ENCODE peak calls at places on chromosomes 16 and 17, in six cellular contexts. F is EL, H is NB4, U is small intestine, I is cortex of kidney, E is HTR-8/SVneo. D is an unnamed sample.

GRCh38 chr16:58507195-58507962 is 7.4 kb downstream of the NDRG4 start:
- DNase-seq in F (no peak), H (peak; percentile 65), U (no peak), I (no peak), E (no peak), D (peak; percentile 27)

GRCh38 chr17:42453544-42453943 is 5.1 kb upstream of the ATP6V0A1 start:
- DNase-seq in F (no peak), H (peak; percentile 76), U (no peak), I (no peak), E (no peak), D (peak; percentile 87)

GRCh38 chr16:53761967-53762726 is 58.2 kb downstream of the FTO start:
- DNase-seq in F (no peak), H (no peak), U (no peak), I (no peak), E (no peak), D (no peak)

GRCh38 chr16:52546291-52546941 is 527 bp downstream of the TOX3 start:
- DNase-seq in F (no peak), H (no peak), U (peak; percentile 24), I (no peak), E (no peak), D (no peak)

GRCh38 chr17:17770371-17771059 is 66.3 kb downstream of the SREBF1 start:
- DNase-seq in F (no peak), H (no peak), U (no peak), I (no peak), E (no peak), D (no peak)

GRCh38 chr17:71753070-71753469 is 367.8 kb upstream of the SOX9 start:
- DNase-seq in F (no peak), H (no peak), U (no peak), I (no peak), E (no peak), D (no peak)

GRCh38 chr17:30570596-30571265 is 93.5 kb downstream of the GOSR1 start:
- DNase-seq in F (no peak), H (no peak), U (no peak), I (no peak), E (no peak), D (peak; percentile 12)

GRCh38 chr16:66569131-66569530 is 2.9 kb downstream of the CMTM1 start:
- DNase-seq in F (peak; percentile 53), H (no peak), U (no peak), I (no peak), E (no peak), D (no peak)

GRCh38 chr16:61261315-61261714 is 774.9 kb downstream of the CDH8 start:
- DNase-seq in F (no peak), H (no peak), U (no peak), I (no peak), E (no peak), D (no peak)

GRCh38 chr17:5619088-5619740 is 34.9 kb upstream of the NLRP1 start:
- DNase-seq in F (no peak), H (no peak), U (no peak), I (no peak), E (no peak), D (peak; percentile 95)

GRCh38 chr16:88686439-88687253 is at the start of gene SNAI3:
- DNase-seq in F (peak; percentile 59), H (peak; percentile 96), U (peak; percentile 85), I (peak; percentile 55), E (peak; percentile 85), D (peak; percentile 86)

GRCh38 chr16:48613061-48613957 is 3.3 kb upstream of the N4BP1 start:
- DNase-seq in F (peak; percentile 81), H (peak; percentile 60), U (peak; percentile 89), I (no peak), E (no peak), D (peak; percentile 26)

GRCh38 chr17:72545756-72546155 is 424.9 kb downstream of the SOX9 start:
- DNase-seq in F (peak; percentile 25), H (no peak), U (no peak), I (no peak), E (no peak), D (no peak)

GRCh38 chr16:12024429-12024828 is 47.9 kb downstream of the SNX29 start:
- DNase-seq in F (no peak), H (no peak), U (no peak), I (no peak), E (no peak), D (no peak)

GRCh38 chr16:83706394-83706793 is 101.4 kb upstream of the HSBP1 start:
- DNase-seq in F (peak; percentile 86), H (no peak), U (no peak), I (no peak), E (no peak), D (no peak)

GRCh38 chr17:74833501-74834361 is 26.0 kb downstream of the GRIN2C start:
- DNase-seq in F (peak; percentile 69), H (peak; percentile 49), U (no peak), I (no peak), E (no peak), D (peak; percentile 29)

GRCh38 chr16:38941-39892 is 14.2 kb downstream of the POLR3K start:
- DNase-seq in F (no peak), H (peak; percentile 61), U (peak; percentile 62), I (no peak), E (no peak), D (peak; percentile 5)

GRCh38 chr16:78443300-78443604 is 343.8 kb downstream of the WWOX start:
- DNase-seq in F (no peak), H (no peak), U (no peak), I (no peak), E (no peak), D (no peak)

GRCh38 chr16:54176376-54176901 is 110.1 kb downstream of the IRX3 start:
- DNase-seq in F (no peak), H (peak; percentile 70), U (no peak), I (no peak), E (no peak), D (no peak)

GRCh38 chr16:12426122-12426521 is 377.6 kb downstream of the CPPED1 start:
- DNase-seq in F (no peak), H (no peak), U (no peak), I (no peak), E (no peak), D (peak; percentile 41)

GRCh38 chr16:49338867-49339266 is 34.7 kb upstream of the C16orf78 start:
- DNase-seq in F (no peak), H (no peak), U (no peak), I (no peak), E (no peak), D (no peak)

GRCh38 chr16:72256398-72257048 is 84.6 kb upstream of the PMFBP1 start:
- DNase-seq in F (peak; percentile 88), H (no peak), U (no peak), I (no peak), E (peak; percentile 12), D (no peak)

GRCh38 chr17:13919818-13920217 is 149.5 kb upstream of the COX10 start:
- DNase-seq in F (no peak), H (no peak), U (no peak), I (no peak), E (no peak), D (peak; percentile 39)

GRCh38 chr16:27446721-27447120 is 44.7 kb downstream of the IL21R start:
- DNase-seq in F (no peak), H (peak; percentile 19), U (peak; percentile 46), I (no peak), E (no peak), D (no peak)

GRCh38 chr16:2180461-2180860 is 15.9 kb downstream of the CASKIN1 start:
- DNase-seq in F (no peak), H (no peak), U (no peak), I (no peak), E (no peak), D (no peak)

GRCh38 chr17:37527249-37527851 is 37.7 kb downstream of the DUSP14 start:
- DNase-seq in F (peak; percentile 55), H (peak; percentile 60), U (peak; percentile 67), I (no peak), E (peak; percentile 63), D (peak; percentile 44)